ENCODE peak calls at places on chromosomes 1 and 21, in six cellular contexts. O, C, W, V, S and G are unnamed samples.

GRCh38 chr1:76336951-76337371 is 262.4 kb downstream of the ST6GALNAC3 start:
- DNase-seq in O (peak), S (peak), W (peak), C (no peak), V (no peak), G (peak)

GRCh38 chr1:118485757-118486156 is 300.7 kb upstream of the SPAG17 start:
- DNase-seq in O (no peak), C (no peak), S (no peak), W (no peak), V (no peak), G (no peak)

GRCh38 chr1:150604226-150604588 is 24.8 kb upstream of the MCL1 start:
- DNase-seq in S (no peak), O (no peak), V (no peak), W (no peak), C (no peak), G (no peak)

GRCh38 chr1:181969902-181970301 is 91.6 kb downstream of the ZNF648 start:
- DNase-seq in S (peak), O (no peak), W (peak), C (peak), V (peak), G (no peak)

GRCh38 chr1:19074361-19074901 is 118.0 kb upstream of the IFFO2 start:
- DNase-seq in C (no peak), W (no peak), V (no peak), S (no peak), O (no peak), G (no peak)

GRCh38 chr1:40897499-40897898 is 35.3 kb upstream of the CITED4 start:
- DNase-seq in O (peak), W (no peak), S (peak), V (no peak), C (no peak), G (peak)

GRCh38 chr1:54967372-54967771 is 13.1 kb upstream of the TMEM61 start:
- DNase-seq in O (peak), V (no peak), W (no peak), S (no peak), C (no peak), G (no peak)

GRCh38 chr21:34280389-34280795 is 83.4 kb upstream of the KCNE2 start:
- DNase-seq in O (no peak), C (no peak), V (no peak), S (no peak), W (no peak), G (no peak)

GRCh38 chr1:24277420-24278169 is 41.6 kb upstream of the GRHL3 start:
- DNase-seq in O (no peak), W (no peak), V (no peak), S (no peak), C (no peak), G (peak)

GRCh38 chr1:55286851-55287602 is 71.9 kb upstream of the USP24 start:
- DNase-seq in S (no peak), C (no peak), V (no peak), W (no peak), O (peak), G (peak)

GRCh38 chr1:30129421-30130055 is 593.8 kb downstream of the MATN1 start:
- DNase-seq in S (no peak), V (no peak), C (no peak), W (no peak), O (no peak), G (no peak)

GRCh38 chr1:107964397-107965111 is 426 bp downstream of the VAV3 start:
- DNase-seq in S (peak), C (peak), V (peak), W (peak), O (no peak), G (no peak)

GRCh38 chr1:196558424-196558823 is 49.8 kb downstream of the KCNT2 start:
- DNase-seq in V (no peak), S (no peak), C (no peak), O (peak), W (peak), G (peak)

GRCh38 chr1:244874974-244875579 is 10.7 kb upstream of the HNRNPU start:
- DNase-seq in O (no peak), S (peak), C (peak), V (peak), W (peak), G (no peak)

GRCh38 chr1:156242738-156243137 is 754 bp downstream of the BGLAP start:
- DNase-seq in V (peak), C (no peak), W (no peak), O (no peak), S (no peak), G (no peak)

GRCh38 chr1:223363057-223363855 is 720 bp downstream of the SUSD4 start:
- DNase-seq in V (peak), O (peak), C (peak), S (peak), W (peak), G (peak)

GRCh38 chr1:148362930-148363810 is 119.9 kb downstream of the PPIAL4G start:
- DNase-seq in O (no peak), C (no peak), V (no peak), W (no peak), S (no peak), G (no peak)

DNA sequence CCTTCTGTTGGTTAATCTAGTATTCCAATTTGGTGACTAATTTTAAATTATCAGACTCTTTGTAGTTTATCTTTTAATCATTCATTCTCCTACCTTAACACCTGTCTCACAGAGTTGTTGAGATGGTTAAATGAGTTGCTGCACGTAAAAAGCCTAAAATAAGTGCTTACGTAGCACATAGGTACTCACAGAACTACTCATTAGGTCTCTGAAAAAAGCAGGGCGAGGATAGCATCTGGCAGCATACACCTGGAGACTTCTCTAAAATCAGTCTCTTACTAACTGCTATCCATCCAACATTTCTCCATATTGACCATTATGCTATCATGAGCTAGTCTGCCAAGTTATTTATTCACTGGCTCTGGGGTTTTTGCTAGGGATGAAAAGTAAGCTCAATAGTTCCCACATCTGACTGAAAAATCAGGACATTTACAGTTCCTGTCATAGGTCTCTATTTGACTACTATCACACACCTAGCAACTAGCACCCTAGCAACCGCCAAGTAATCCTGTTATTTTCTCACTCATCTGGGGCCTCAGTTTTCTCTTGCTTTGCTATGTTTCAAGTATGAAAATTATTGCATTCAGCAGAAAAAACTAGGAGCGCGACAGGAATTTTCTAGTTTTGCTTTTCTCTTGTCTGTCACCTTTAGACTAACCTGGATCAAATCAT is 11.2 kb downstream of the CSDE1 start:
- DNase-seq in C (no peak), W (no peak), S (no peak), V (no peak), O (no peak), G (no peak)
- H3K4ac ChIP-seq in C (no peak), W (no peak), S (no peak), V (no peak), O (no peak), G (no peak)

GRCh38 chr1:221667504-221667903 is 74.4 kb downstream of the DUSP10 start:
- DNase-seq in O (peak), W (no peak), C (no peak), V (no peak), S (no peak), G (peak)
- H2BK5ac ChIP-seq in O (no peak), W (no peak), C (no peak), V (no peak), S (no peak), G (peak)

GRCh38 chr1:234330843-234331215 is 42.4 kb upstream of the COA6 start:
- DNase-seq in O (peak), V (no peak), W (no peak), C (no peak), S (no peak), G (no peak)
- H3K4ac ChIP-seq in O (no peak), V (no peak), W (no peak), C (no peak), S (no peak), G (no peak)

GRCh38 chr1:119673171-119673940 is 25.3 kb upstream of the ZNF697 start:
- DNase-seq in W (peak), O (no peak), V (no peak), S (no peak), C (no peak), G (peak)

GRCh38 chr1:119674835-119675289 is 26.8 kb upstream of the ZNF697 start:
- DNase-seq in S (no peak), V (no peak), W (peak), O (no peak), C (no peak), G (peak)

GRCh38 chr1:119674110-119674509 is 26.0 kb upstream of the ZNF697 start:
- DNase-seq in C (no peak), S (no peak), V (no peak), W (peak), O (peak), G (peak)

GRCh38 chr1:119676571-119677206 is 28.6 kb upstream of the ZNF697 start:
- DNase-seq in W (peak), O (no peak), V (no peak), S (no peak), C (no peak), G (no peak)

DNA sequence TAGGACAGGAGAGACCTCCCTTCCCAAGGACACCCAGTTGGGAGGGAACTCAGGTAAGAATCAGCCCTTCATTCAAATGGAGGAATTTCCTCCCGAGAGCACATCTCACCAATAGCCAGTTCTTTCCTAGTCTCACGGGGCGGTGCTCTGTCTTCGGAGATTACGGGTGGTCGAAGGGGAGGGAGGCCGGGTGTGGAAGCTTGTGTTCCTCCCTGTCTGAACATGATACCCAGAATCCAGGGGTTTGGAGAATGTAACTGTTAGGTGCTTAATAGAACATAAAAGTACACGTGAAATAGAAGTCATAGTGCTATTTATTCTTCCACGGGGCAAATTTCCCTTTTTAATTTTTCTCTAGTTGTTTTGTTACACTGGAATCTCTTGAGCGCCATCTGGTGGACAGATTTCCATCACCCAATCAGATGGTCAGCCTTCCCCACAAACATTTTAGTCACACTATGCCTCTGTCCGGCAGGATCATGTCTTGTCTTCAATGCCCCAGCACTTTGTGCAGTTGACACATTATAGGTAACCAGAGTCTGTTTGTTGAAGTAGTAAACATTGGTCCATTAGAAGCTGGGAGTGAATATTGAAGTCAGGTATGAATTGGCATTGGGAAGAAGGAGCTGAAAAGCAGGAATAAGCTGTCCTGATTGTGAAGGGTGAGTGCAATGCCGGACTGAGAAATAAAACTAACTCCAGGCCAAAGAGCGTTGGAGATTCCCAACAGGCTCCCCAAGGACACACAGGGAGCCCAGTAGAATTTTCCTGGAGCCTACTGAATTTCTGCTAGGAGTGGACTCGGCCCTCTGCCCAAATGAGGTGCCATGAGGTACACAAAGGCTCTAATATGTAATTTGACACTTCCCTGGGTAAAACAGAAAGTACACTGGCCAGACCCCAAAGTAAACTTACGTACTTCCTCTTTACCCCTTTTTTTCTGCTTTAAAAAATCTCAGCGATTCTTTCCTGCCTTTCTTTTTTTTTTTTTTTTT is 27.6 kb upstream of the ZNF697 start:
- DNase-seq in C (peak), O (peak), W (peak), V (peak), S (peak), G (peak)
- H2BK5ac ChIP-seq in C (no peak), O (no peak), W (no peak), V (peak), S (no peak), G (no peak)